ENCODE peak calls at places on chromosomes 4 and X, in four cellular contexts. Z is iris pigment epithelial cell, A is glutamatergic neuron, R is NCI-H446. K is an unnamed sample.

GRCh38 chr4:99856166-99856565 is 38.1 kb downstream of the LAMTOR3 start:
- DNase-seq in Z (peak; percentile 82), A (no peak), R (no peak), K (no peak)

GRCh38 chrX:153599192-153600031 is 473 bp upstream of the CCNQ start:
- DNase-seq in Z (peak; percentile 82), A (peak; percentile 83), R (peak; percentile 29), K (peak; percentile 95)

GRCh38 chrX:110244951-110245480 is 72.9 kb downstream of the AMMECR1 start:
- DNase-seq in Z (no peak), A (no peak), R (no peak), K (no peak)

GRCh38 chrX:143296521-143296920 is 220.8 kb downstream of the SPANXN3 start:
- DNase-seq in Z (no peak), A (no peak), R (no peak), K (no peak)

GRCh38 chr4:187558391-187558790 is 437.2 kb upstream of the ZFP42 start:
- DNase-seq in Z (no peak), A (no peak), R (no peak), K (no peak)

GRCh38 chr4:8123865-8124264 is 34.7 kb downstream of the ABLIM2 start:
- DNase-seq in Z (no peak), A (no peak), R (no peak), K (no peak)

GRCh38 chr4:155011163-155011825 is 197.1 kb upstream of the NPY2R start:
- DNase-seq in Z (no peak), A (no peak), R (no peak), K (no peak)

GRCh38 chr4:55396305-55397023 is 707 bp downstream of the TMEM165 start:
- DNase-seq in Z (no peak), A (peak; percentile 72), R (no peak), K (peak; percentile 80)

GRCh38 chr4:182015893-182016292 is 227.3 kb upstream of the TENM3 start:
- DNase-seq in Z (peak; percentile 31), A (no peak), R (no peak), K (no peak)

GRCh38 chr4:140046037-140046436 is 107.9 kb downstream of the MAML3 start:
- DNase-seq in Z (no peak), A (no peak), R (no peak), K (no peak)

GRCh38 chr4:7784131-7784870 is 155.4 kb downstream of the AFAP1 start:
- DNase-seq in Z (no peak), A (no peak), R (no peak), K (peak; percentile 33)

GRCh38 chr4:78747328-78747946 is 28.7 kb upstream of the BMP2K start:
- DNase-seq in Z (peak; percentile 67), A (no peak), R (no peak), K (no peak)

GRCh38 chr4:119725688-119726330 is 97.2 kb upstream of the PDE5A start:
- DNase-seq in Z (peak; percentile 73), A (no peak), R (no peak), K (no peak)

GRCh38 chrX:19137064-19137463 is 14.8 kb upstream of the ADGRG2 start:
- DNase-seq in Z (no peak), A (no peak), R (no peak), K (no peak)

GRCh38 chrX:106791495-106791894 is 11.0 kb upstream of the TBC1D8B start:
- DNase-seq in Z (peak; percentile 24), A (no peak), R (no peak), K (no peak)

GRCh38 chr4:88609387-88609786 is 17.1 kb downstream of the HERC3 start:
- DNase-seq in Z (no peak), A (no peak), R (no peak), K (no peak)

GRCh38 chr4:76723916-76724315 is 174.0 kb downstream of the SOWAHB start:
- DNase-seq in Z (peak; percentile 84), A (no peak), R (no peak), K (no peak)

GRCh38 chrX:106728337-106728736 is 1.8 kb downstream of the RNF128 start:
- DNase-seq in Z (no peak), A (no peak), R (no peak), K (no peak)

GRCh38 chrX:40170830-40171512 is 73.2 kb upstream of the BCOR start:
- DNase-seq in Z (no peak), A (no peak), R (no peak), K (no peak)

GRCh38 chr4:184251680-184252000 is 34.0 kb upstream of the ENPP6 start:
- DNase-seq in Z (no peak), A (no peak), R (no peak), K (no peak)

GRCh38 chr4:173766231-173766630 is 236.2 kb upstream of the HAND2 start:
- DNase-seq in Z (no peak), A (no peak), R (no peak), K (no peak)

GRCh38 chr4:53905935-53906377 is 158.4 kb downstream of the CHIC2 start:
- DNase-seq in Z (peak; percentile 87), A (no peak), R (no peak), K (no peak)

GRCh38 chr4:54877006-54877405 is 219.2 kb downstream of the KIT start:
- DNase-seq in Z (peak; percentile 28), A (no peak), R (no peak), K (no peak)

GRCh38 chr4:37008199-37008598 is 236.3 kb upstream of the NWD2 start:
- DNase-seq in Z (peak; percentile 6), A (no peak), R (no peak), K (no peak)

GRCh38 chrX:40784516-40785151 is 49.3 kb upstream of the MED14 start:
- DNase-seq in Z (peak; percentile 36), A (no peak), R (no peak), K (no peak)

GRCh38 chr4:88138561-88138960 is 19.9 kb downstream of the ABCG2 start:
- DNase-seq in Z (peak; percentile 89), A (no peak), R (no peak), K (no peak)

GRCh38 chr4:78092850-78093249 is 35.7 kb downstream of the FRAS1 start:
- DNase-seq in Z (no peak), A (no peak), R (no peak), K (no peak)

GRCh38 chrX:10327651-10328050 is 170.9 kb downstream of the CLCN4 start:
- DNase-seq in Z (peak; percentile 8), A (no peak), R (no peak), K (no peak)

GRCh38 chrX:28901637-28902036 is 314.4 kb downstream of the IL1RAPL1 start:
- DNase-seq in Z (peak; percentile 38), A (no peak), R (no peak), K (no peak)

GRCh38 chr4:88341227-88342192 is 37.1 kb upstream of the HERC6 start:
- DNase-seq in Z (peak; percentile 97), A (no peak), R (no peak), K (no peak)

GRCh38 chr4:128844931-128845330 is 35.4 kb downstream of the JADE1 start:
- DNase-seq in Z (no peak), A (no peak), R (no peak), K (no peak)

GRCh38 chr4:183370786-183371185 is 48.6 kb upstream of the CLDN24 start:
- DNase-seq in Z (no peak), A (no peak), R (no peak), K (no peak)

GRCh38 chrX:136865270-136866168 is 15.0 kb downstream of the RBMX start:
- DNase-seq in Z (no peak), A (peak; percentile 17), R (no peak), K (no peak)

GRCh38 chrX:19094654-19095053 is 27.6 kb downstream of the ADGRG2 start:
- DNase-seq in Z (no peak), A (no peak), R (no peak), K (no peak)

GRCh38 chrX:22069586-22069985 is 37.5 kb downstream of the PHEX start:
- DNase-seq in Z (no peak), A (no peak), R (no peak), K (no peak)

GRCh38 chr4:1367230-1367935 is 20.4 kb downstream of the UVSSA start:
- DNase-seq in Z (no peak), A (peak; percentile 10), R (no peak), K (peak; percentile 53)

GRCh38 chr4:87086143-87086805 is 134.1 kb downstream of the KLHL8 start:
- DNase-seq in Z (no peak), A (no peak), R (no peak), K (no peak)

GRCh38 chr4:96407651-96408342 is 567.9 kb downstream of the PDHA2 start:
- DNase-seq in Z (peak; percentile 25), A (no peak), R (no peak), K (no peak)

GRCh38 chr4:17884063-17884462 is 73.3 kb downstream of the NCAPG start:
- DNase-seq in Z (peak; percentile 2), A (no peak), R (no peak), K (no peak)

K was measured in upper lobe of right lung.